ENCODE peak calls at places on chromosomes 3 and 15, in four cellular contexts. V is HCT116, R is upper lobe of right lung, A is heart left ventricle. Z is an unnamed sample.

GRCh38 chr3:129058441-129059194 is 2.0 kb upstream of the GP9 start:
- DNase-seq in A (no peak), R (no peak), V (no peak), Z (peak; percentile 67)

GRCh38 chr3:157786618-157787017 is 283.4 kb upstream of the VEPH1 start:
- DNase-seq in V (no peak), R (no peak), A (no peak), Z (no peak)

GRCh38 chr3:13884851-13885703 is 5.2 kb upstream of the WNT7A start:
- DNase-seq in V (peak; percentile 56), R (peak; percentile 60), A (peak; percentile 1), Z (no peak)

GRCh38 chr3:31908391-31909097 is 72.5 kb downstream of the OSBPL10 start:
- DNase-seq in R (no peak), A (peak; percentile 8), V (peak; percentile 7), Z (no peak)

GRCh38 chr3:16388850-16389411 is 123.9 kb downstream of the OXNAD1 start:
- DNase-seq in V (no peak), A (no peak), R (no peak), Z (no peak)

GRCh38 chr3:152438181-152438580 is 169.5 kb downstream of the MBNL1 start:
- DNase-seq in V (no peak), R (no peak), A (no peak), Z (no peak)

GRCh38 chr15:28923726-28924280 is 38.0 kb downstream of the APBA2 start:
- DNase-seq in A (no peak), V (no peak), R (no peak), Z (no peak)

GRCh38 chr3:100574536-100574935 is 34.9 kb upstream of the ADGRG7 start:
- DNase-seq in R (no peak), V (no peak), A (no peak), Z (no peak)

GRCh38 chr3:120448707-120449650 is 1.8 kb downstream of the FSTL1 start:
- DNase-seq in V (no peak), R (no peak), A (no peak), Z (no peak)

GRCh38 chr15:66389859-66390382 is 3.2 kb downstream of the MAP2K1 start:
- DNase-seq in V (no peak), R (no peak), A (no peak), Z (no peak)

GRCh38 chr3:43770426-43771103 is 79.8 kb downstream of the ABHD5 start:
- DNase-seq in A (peak; percentile 68), V (no peak), R (peak; percentile 74), Z (peak; percentile 54)

GRCh38 chr3:186442162-186442561 is 80.1 kb upstream of the DGKG start:
- DNase-seq in A (peak; percentile 69), R (no peak), V (no peak), Z (peak; percentile 61)

GRCh38 chr3:13718437-13718836 is 161.4 kb downstream of the WNT7A start:
- DNase-seq in R (peak; percentile 39), V (no peak), A (no peak), Z (peak; percentile 43)

GRCh38 chr3:171846594-171846993 is 3.4 kb downstream of the TMEM212 start:
- DNase-seq in V (no peak), A (no peak), R (no peak), Z (no peak)

GRCh38 chr15:74845208-74845568 is 2.2 kb upstream of the ULK3 start:
- DNase-seq in A (no peak), R (no peak), V (no peak), Z (no peak)

GRCh38 chr15:86849563-86849962 is 769.9 kb downstream of the AGBL1 start:
- DNase-seq in R (no peak), V (no peak), A (peak; percentile 46), Z (no peak)
- H3K36me3 ChIP-seq in R (no peaks in the 10 kb centered on the region), V (no peaks in the 10 kb centered on the region), A (no peaks in the 10 kb centered on the region), Z (no peaks in the 10 kb centered on the region)

GRCh38 chr3:126528419-126528799 is 4.5 kb downstream of the CHST13 start:
- DNase-seq in A (no peak), R (peak; percentile 23), V (no peak), Z (peak; percentile 31)
- H3K27ac ChIP-seq in A (no peak overlapping the region), R (no peak overlapping the region), V (no peak overlapping the region), Z (peak overlapping the region; percentile 88)

DNA sequence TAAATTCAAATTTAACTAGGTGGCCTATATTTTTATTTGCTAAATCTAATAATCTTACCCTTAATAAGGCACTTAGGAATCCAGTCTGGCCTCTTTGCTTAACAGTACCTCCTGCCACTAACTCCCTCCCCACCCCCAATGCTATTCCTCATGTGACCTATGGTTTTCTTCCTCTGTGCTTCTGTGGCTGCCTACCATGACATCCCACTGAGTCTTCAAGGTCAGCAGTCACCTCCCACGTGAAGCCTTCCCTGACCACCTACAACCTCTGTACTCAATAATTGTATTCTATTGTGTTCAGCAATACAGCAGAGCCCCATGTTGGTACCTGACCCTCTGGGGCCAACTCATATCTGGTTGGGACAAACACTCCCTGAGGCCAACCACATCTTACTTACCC is 9.7 kb downstream of the PARP16 start:
- DNase-seq in A (no peak), V (no peak), R (no peak), Z (no peak)
- H3K36me3 ChIP-seq in A (peaks cover 8% of the 10 kb centered on the region), V (no peaks in the 10 kb centered on the region), R (no peaks in the 10 kb centered on the region), Z (no peaks in the 10 kb centered on the region)

DNA sequence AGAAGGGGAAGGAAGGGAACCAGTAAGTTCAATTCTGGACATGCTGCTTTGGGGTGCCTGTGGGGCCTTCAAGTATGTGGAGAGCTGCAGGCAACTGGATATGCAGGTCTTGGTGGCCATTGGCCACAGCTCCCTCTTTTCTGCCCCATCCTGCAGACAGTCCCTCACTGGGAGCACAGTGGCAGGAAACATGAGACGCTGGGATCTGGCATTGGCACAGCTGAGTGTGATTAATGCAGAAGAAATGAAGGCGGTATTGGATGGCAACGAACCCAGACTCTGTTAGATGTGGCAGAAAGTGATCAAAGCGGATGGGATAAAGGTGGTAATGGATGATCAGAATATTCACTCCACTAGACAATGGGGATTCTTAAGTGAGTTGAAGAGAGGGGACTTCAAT is 23.2 kb upstream of the VPS8 start:
- DNase-seq in A (no peak), R (no peak), V (no peak), Z (no peak)
- H3K27ac ChIP-seq in A (no peak overlapping the region), R (no peak overlapping the region), V (no peak overlapping the region), Z (no peak overlapping the region)

GRCh38 chr15:40857601-40858351 is 13.9 kb downstream of the SPINT1 start:
- DNase-seq in R (peak; percentile 89), A (peak; percentile 53), V (no peak), Z (peak; percentile 75)
- H3K36me3 ChIP-seq in R (peaks cover 34% of the 10 kb centered on the region), A (no peaks in the 10 kb centered on the region), V (peaks cover 16% of the 10 kb centered on the region), Z (no peaks in the 10 kb centered on the region)

GRCh38 chr3:70990723-70991122 is 592.8 kb downstream of the FOXP1 start:
- DNase-seq in R (no peak), V (no peak), A (no peak), Z (no peak)

GRCh38 chr3:70985572-70985971 is 598.0 kb downstream of the FOXP1 start:
- DNase-seq in V (no peak), R (no peak), A (no peak), Z (no peak)

GRCh38 chr3:70989174-70989573 is 594.4 kb downstream of the FOXP1 start:
- DNase-seq in V (no peak), R (no peak), A (no peak), Z (no peak)

GRCh38 chr3:70990190-70990589 is 593.3 kb downstream of the FOXP1 start:
- DNase-seq in V (no peak), R (no peak), A (no peak), Z (no peak)

GRCh38 chr3:70988111-70988510 is 595.4 kb downstream of the FOXP1 start:
- DNase-seq in R (no peak), A (no peak), V (no peak), Z (no peak)
- H3K27ac ChIP-seq in R (no peak overlapping the region), A (no peak overlapping the region), V (no peak overlapping the region), Z (no peak overlapping the region)

DNA sequence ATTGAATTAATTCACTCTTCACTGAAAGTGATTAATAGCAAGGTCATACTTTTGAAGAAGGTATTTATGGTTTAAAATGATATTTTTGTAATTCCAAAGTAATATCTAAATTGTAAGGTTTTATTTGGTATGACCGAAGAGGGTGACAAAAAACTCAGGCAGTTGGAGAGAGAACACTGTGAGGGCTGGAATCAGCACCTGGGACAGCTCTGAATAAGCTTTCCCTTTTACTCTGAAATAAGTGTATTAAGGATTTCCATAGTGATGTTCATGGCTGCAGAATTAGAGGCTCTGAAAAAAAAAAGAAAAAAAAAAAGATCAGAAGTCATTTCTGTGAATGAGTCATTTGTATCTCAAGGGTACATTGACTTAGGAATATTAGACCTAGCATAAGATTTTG is 299.5 kb downstream of the IL5RA start:
- DNase-seq in R (no peak), V (no peak), A (no peak), Z (no peak)
- H3K36me3 ChIP-seq in R (no peaks in the 10 kb centered on the region), V (no peaks in the 10 kb centered on the region), A (no peaks in the 10 kb centered on the region), Z (no peaks in the 10 kb centered on the region)

DNA sequence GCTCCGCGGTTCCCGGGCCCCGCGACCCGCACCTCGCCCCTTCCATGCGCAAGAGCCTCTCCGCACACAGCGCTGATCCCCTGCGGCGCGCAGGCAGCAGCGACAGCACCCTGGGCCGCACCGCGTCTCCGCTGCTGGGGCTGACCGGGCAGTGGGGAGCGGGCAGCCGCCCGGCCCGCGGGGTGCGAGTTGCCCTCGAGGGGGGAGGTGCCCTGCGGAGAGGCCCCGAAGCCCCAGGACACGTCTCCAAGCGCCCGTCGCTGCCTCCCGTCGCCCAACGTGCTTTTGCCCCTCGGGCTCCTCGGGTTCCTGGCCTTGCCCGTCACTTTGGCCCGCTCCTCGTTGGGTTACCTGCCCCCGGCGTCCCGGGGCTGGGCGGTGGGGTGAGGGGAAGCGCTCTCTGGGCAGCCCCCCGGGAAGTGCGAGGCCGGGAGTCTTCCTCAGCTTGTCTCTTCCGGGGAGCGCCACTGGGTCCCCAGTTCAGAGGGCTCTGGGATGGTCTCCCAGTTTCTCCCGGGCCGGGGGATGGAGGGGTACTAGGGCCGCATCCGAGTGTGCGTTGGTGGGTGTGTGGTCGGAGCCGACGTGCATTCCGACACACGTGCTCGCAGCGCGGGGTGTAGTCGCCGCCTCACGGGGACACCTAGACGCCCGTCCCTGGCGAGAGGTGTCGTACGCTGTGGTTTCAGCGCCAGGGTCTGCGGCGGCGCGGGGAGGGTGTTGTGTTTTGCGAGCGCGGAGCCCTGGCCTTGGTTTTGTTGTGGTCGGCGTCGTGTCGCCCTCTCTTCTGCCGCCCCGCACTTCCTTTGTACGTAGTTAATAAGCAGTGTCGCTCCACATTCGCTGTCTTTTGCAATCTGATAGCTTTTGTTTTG is 1.9 kb downstream of the IGF1R start:
- DNase-seq in A (peak; percentile 25), V (no peak), R (peak; percentile 76), Z (no peak)
- H3K27ac ChIP-seq in A (peak overlapping the region; percentile 96), V (no peak overlapping the region), R (peak overlapping the region; percentile 84), Z (peak overlapping the region; percentile 71)

GRCh38 chr3:126638790-126639189 is 16.1 kb downstream of the TXNRD3 start:
- DNase-seq in A (no peak), V (no peak), R (no peak), Z (no peak)
- H3K36me3 ChIP-seq in A (peaks cover 70% of the 10 kb centered on the region), V (peaks cover 10% of the 10 kb centered on the region), R (peaks cover 31% of the 10 kb centered on the region), Z (no peaks in the 10 kb centered on the region)

Z was measured in right lobe of liver.